ENCODE peak calls at places on chromosomes 11 and 22, in six cellular contexts. Z, E, R, P, H and S are unnamed samples.

GRCh38 chr11:75982309-75982708 is 167.3 kb downstream of the UVRAG start:
- DNase-seq in P (no peak), R (no peak), E (no peak), H (no peak), Z (no peak), S (no peak)

GRCh38 chr22:31508536-31508935 is 12.2 kb downstream of the SFI1 start:
- DNase-seq in H (no peak), E (no peak), Z (no peak), R (no peak), P (no peak), S (no peak)

GRCh38 chr11:21229224-21229623 is 559.8 kb downstream of the NELL1 start:
- DNase-seq in H (no peak), E (no peak), Z (no peak), R (no peak), P (no peak), S (no peak)

GRCh38 chr11:74090701-74091100 is 80.1 kb downstream of the C2CD3 start:
- DNase-seq in H (no peak), E (no peak), R (no peak), P (no peak), Z (no peak), S (no peak)

GRCh38 chr11:63595296-63595695 is 18.9 kb downstream of the PLAAT3 start:
- DNase-seq in Z (no peak), H (no peak), R (no peak), P (no peak), E (no peak), S (peak; percentile 41)

GRCh38 chr11:19853016-19853415 is 140.4 kb downstream of the NAV2 start:
- DNase-seq in E (no peak), Z (no peak), H (no peak), R (peak; percentile 36), P (no peak), S (no peak)

GRCh38 chr11:79561496-79561895 is 120.7 kb upstream of the TENM4 start:
- DNase-seq in Z (no peak), R (no peak), E (no peak), H (no peak), P (no peak), S (no peak)

GRCh38 chr11:119758291-119758690 is 29.3 kb upstream of the NECTIN1 start:
- DNase-seq in R (peak; percentile 35), Z (no peak), E (no peak), H (no peak), P (no peak), S (no peak)

GRCh38 chr11:56910785-56911184 is 77.9 kb upstream of the OR5AK2 start:
- DNase-seq in R (no peak), P (no peak), E (no peak), H (no peak), Z (no peak), S (no peak)

GRCh38 chr22:20654343-20655208 is 119.3 kb upstream of the SERPIND1 start:
- DNase-seq in Z (no peak), R (no peak), H (no peak), E (no peak), P (no peak), S (no peak)

GRCh38 chr22:26322179-26322905 is 106.7 kb upstream of the ASPHD2 start:
- DNase-seq in Z (no peak), R (peak; percentile 53), H (peak; percentile 88), E (no peak), P (no peak), S (no peak)

GRCh38 chr22:26718905-26719304 is 61.5 kb downstream of the MIAT start:
- DNase-seq in R (peak; percentile 84), P (no peak), Z (no peak), H (peak; percentile 83), E (no peak), S (no peak)

GRCh38 chr11:31810779-31811647 is at the start of gene PAX6:
- DNase-seq in P (peak; percentile 90), H (no peak), R (no peak), Z (no peak), E (peak; percentile 3), S (peak; percentile 60)

GRCh38 chr11:61281581-61282250 is 13.4 kb downstream of the VWCE start:
- DNase-seq in H (no peak), Z (peak; percentile 42), E (no peak), P (peak; percentile 25), R (peak; percentile 84), S (peak; percentile 67)

GRCh38 chr11:112321521-112322172 is 61.0 kb upstream of the PLET1 start:
- DNase-seq in H (no peak), E (peak; percentile 30), P (peak; percentile 8), Z (no peak), R (no peak), S (peak; percentile 91)

GRCh38 chr11:33027846-33028536 is 11.4 kb upstream of the TCP11L1 start:
- DNase-seq in P (peak; percentile 82), Z (no peak), E (no peak), H (no peak), R (no peak), S (no peak)

GRCh38 chr22:46280999-46281623 is 13.3 kb downstream of the TTC38 start:
- DNase-seq in H (no peak), R (no peak), P (no peak), Z (no peak), E (no peak), S (peak; percentile 50)

GRCh38 chr11:111852103-111852502 is 19.3 kb downstream of the ALG9 start:
- DNase-seq in E (no peak), Z (no peak), P (no peak), H (no peak), R (no peak), S (no peak)

GRCh38 chr11:43987384-43988039 is 45.1 kb downstream of the C11orf96 start:
- DNase-seq in H (no peak), E (no peak), R (peak; percentile 87), Z (peak; percentile 93), P (no peak), S (peak; percentile 89)

GRCh38 chr22:21074092-21074715 is 28.5 kb downstream of the LRRC74B start:
- DNase-seq in R (peak; percentile 86), P (no peak), H (peak; percentile 22), Z (no peak), E (no peak), S (peak; percentile 90)

GRCh38 chr22:21451545-21452520 is 15.4 kb upstream of the TMEM191C start:
- DNase-seq in E (no peak), P (no peak), Z (no peak), H (no peak), R (no peak), S (peak; percentile 9)

GRCh38 chr22:28917747-28918543 is 34.6 kb downstream of the ZNRF3 start:
- DNase-seq in P (no peak), E (no peak), R (no peak), H (no peak), Z (peak; percentile 30), S (peak; percentile 45)

GRCh38 chr11:111308140-111308539 is 9.8 kb downstream of the POU2AF3 start:
- DNase-seq in Z (no peak), P (no peak), R (no peak), E (no peak), H (no peak), S (no peak)

GRCh38 chr11:123707606-123708205 is 33.8 kb downstream of the ZNF202 start:
- DNase-seq in Z (no peak), P (peak; percentile 61), R (peak; percentile 43), E (peak; percentile 57), H (peak; percentile 69), S (peak; percentile 71)

GRCh38 chr11:117424781-117425180 is 97.1 kb downstream of the CEP164 start:
- DNase-seq in P (no peak), H (no peak), E (no peak), Z (no peak), R (peak; percentile 60), S (no peak)

GRCh38 chr22:36846949-36847348 is 13.9 kb upstream of the NCF4 start:
- DNase-seq in E (no peak), Z (no peak), P (no peak), H (no peak), R (no peak), S (no peak)

GRCh38 chr22:49208003-49208402 is 619.7 kb downstream of the BRD1 start:
- DNase-seq in R (no peak), H (no peak), Z (no peak), E (no peak), P (no peak), S (no peak)

GRCh38 chr11:119752324-119752723 is 23.3 kb upstream of the NECTIN1 start:
- DNase-seq in Z (no peak), P (no peak), R (no peak), E (no peak), H (no peak), S (no peak)

GRCh38 chr11:113481226-113481625 is 6.0 kb upstream of the DRD2 start:
- DNase-seq in E (no peak), H (no peak), R (no peak), Z (no peak), P (no peak), S (no peak)

GRCh38 chr22:37661160-37661924 is 2.8 kb downstream of the PDXP start:
- DNase-seq in E (no peak), H (peak; percentile 61), P (no peak), R (peak; percentile 84), Z (no peak), S (no peak)

GRCh38 chr11:1092145-1092670 is 17.5 kb downstream of the MUC2 start:
- DNase-seq in Z (peak; percentile 1), E (no peak), R (no peak), P (no peak), H (no peak), S (no peak)

GRCh38 chr11:79052539-79052938 is 388.3 kb downstream of the TENM4 start:
- DNase-seq in Z (no peak), H (no peak), E (no peak), P (no peak), R (no peak), S (no peak)

GRCh38 chr11:84261707-84262106 is 975.5 kb upstream of the CCDC90B start:
- DNase-seq in Z (no peak), P (no peak), H (no peak), E (no peak), R (no peak), S (peak; percentile 20)

GRCh38 chr11:14645985-14646900 is 2.6 kb downstream of the PDE3B start:
- DNase-seq in Z (no peak), P (peak; percentile 43), E (peak; percentile 16), H (no peak), R (no peak), S (no peak)

GRCh38 chr22:45335021-45335818 is 25.5 kb downstream of the FAM118A start:
- DNase-seq in Z (peak; percentile 83), H (no peak), P (no peak), R (no peak), E (no peak), S (peak; percentile 74)

GRCh38 chr11:86550757-86551156 is 121.7 kb downstream of the ME3 start:
- DNase-seq in E (no peak), Z (no peak), R (no peak), P (no peak), H (no peak), S (no peak)

GRCh38 chr11:63710476-63711217 is 29.3 kb downstream of the RTN3 start:
- DNase-seq in R (peak; percentile 40), E (no peak), H (no peak), P (no peak), Z (no peak), S (no peak)